ENCODE peak calls at places on chromosomes 11 and 22, in eight cellular contexts. One of them, this sample, is unnamed.

GRCh38 chr22:19565921-19566598 is 41.9 kb upstream of the CLDN5 start:
- ATAC-seq in lower lobe of right lung: no peak
- ATAC-seq in activated naive CD8-positive, alpha-beta T cell treated with anti-CD3 and anti-CD28 coated beads, Interleukin-2, amount 50 U/mL, for 24 hours: peak
- ATAC-seq in T-helper 17 cell: no peak
- ATAC-seq in activated CD8-positive, alpha-beta memory T cell treated with anti-CD3 and anti-CD28 coated beads, Interleukin-2, amount 10 ng/mL, durations not matched to agents 7 days and 5 days: no peak
- ATAC-seq in foreskin keratinocyte: peak
- ATAC-seq in PC-3: peak
- ATAC-seq in activated CD4-positive, CD25-positive, alpha-beta regulatory T cell treated with anti-CD3 and anti-CD28 coated beads, Interleukin-2, amount 50 U/mL, for 24 hours: no peak
- ATAC-seq in this sample: peak

GRCh38 chr11:36010010-36010740 is 66.3 kb downstream of the LDLRAD3 start:
- ATAC-seq in lower lobe of right lung: no peak
- ATAC-seq in activated naive CD8-positive, alpha-beta T cell treated with anti-CD3 and anti-CD28 coated beads, Interleukin-2, amount 50 U/mL, for 24 hours: no peak
- ATAC-seq in T-helper 17 cell: no peak
- ATAC-seq in activated CD8-positive, alpha-beta memory T cell treated with anti-CD3 and anti-CD28 coated beads, Interleukin-2, amount 10 ng/mL, durations not matched to agents 7 days and 5 days: no peak
- ATAC-seq in foreskin keratinocyte: peak
- ATAC-seq in PC-3: peak
- ATAC-seq in activated CD4-positive, CD25-positive, alpha-beta regulatory T cell treated with anti-CD3 and anti-CD28 coated beads, Interleukin-2, amount 50 U/mL, for 24 hours: no peak
- ATAC-seq in this sample: peak

GRCh38 chr11:70210516-70210915 is 7.4 kb downstream of the FADD start:
- ATAC-seq in lower lobe of right lung: no peak
- ATAC-seq in activated naive CD8-positive, alpha-beta T cell treated with anti-CD3 and anti-CD28 coated beads, Interleukin-2, amount 50 U/mL, for 24 hours: peak
- ATAC-seq in T-helper 17 cell: no peak
- ATAC-seq in activated CD8-positive, alpha-beta memory T cell treated with anti-CD3 and anti-CD28 coated beads, Interleukin-2, amount 10 ng/mL, durations not matched to agents 7 days and 5 days: no peak
- ATAC-seq in foreskin keratinocyte: no peak
- ATAC-seq in PC-3: no peak
- ATAC-seq in activated CD4-positive, CD25-positive, alpha-beta regulatory T cell treated with anti-CD3 and anti-CD28 coated beads, Interleukin-2, amount 50 U/mL, for 24 hours: peak
- ATAC-seq in this sample: no peak

GRCh38 chr11:128042290-128042751 is 545.0 kb downstream of the ETS1 start:
- ATAC-seq in lower lobe of right lung: no peak
- ATAC-seq in activated naive CD8-positive, alpha-beta T cell treated with anti-CD3 and anti-CD28 coated beads, Interleukin-2, amount 50 U/mL, for 24 hours: no peak
- ATAC-seq in T-helper 17 cell: no peak
- ATAC-seq in activated CD8-positive, alpha-beta memory T cell treated with anti-CD3 and anti-CD28 coated beads, Interleukin-2, amount 10 ng/mL, durations not matched to agents 7 days and 5 days: no peak
- ATAC-seq in foreskin keratinocyte: no peak
- ATAC-seq in PC-3: no peak
- ATAC-seq in activated CD4-positive, CD25-positive, alpha-beta regulatory T cell treated with anti-CD3 and anti-CD28 coated beads, Interleukin-2, amount 50 U/mL, for 24 hours: no peak
- ATAC-seq in this sample: no peak

GRCh38 chr22:22812031-22812905 is 75.3 kb upstream of the IGLL5 start:
- ATAC-seq in lower lobe of right lung: no peak
- ATAC-seq in activated naive CD8-positive, alpha-beta T cell treated with anti-CD3 and anti-CD28 coated beads, Interleukin-2, amount 50 U/mL, for 24 hours: no peak
- ATAC-seq in T-helper 17 cell: no peak
- ATAC-seq in activated CD8-positive, alpha-beta memory T cell treated with anti-CD3 and anti-CD28 coated beads, Interleukin-2, amount 10 ng/mL, durations not matched to agents 7 days and 5 days: no peak
- ATAC-seq in foreskin keratinocyte: no peak
- ATAC-seq in PC-3: no peak
- ATAC-seq in activated CD4-positive, CD25-positive, alpha-beta regulatory T cell treated with anti-CD3 and anti-CD28 coated beads, Interleukin-2, amount 50 U/mL, for 24 hours: no peak
- ATAC-seq in this sample: no peak

GRCh38 chr11:36408476-36409136 is 101.5 kb downstream of the TRAF6 start:
- ATAC-seq in lower lobe of right lung: no peak
- ATAC-seq in activated naive CD8-positive, alpha-beta T cell treated with anti-CD3 and anti-CD28 coated beads, Interleukin-2, amount 50 U/mL, for 24 hours: no peak
- ATAC-seq in T-helper 17 cell: peak
- ATAC-seq in activated CD8-positive, alpha-beta memory T cell treated with anti-CD3 and anti-CD28 coated beads, Interleukin-2, amount 10 ng/mL, durations not matched to agents 7 days and 5 days: no peak
- ATAC-seq in foreskin keratinocyte: no peak
- ATAC-seq in PC-3: no peak
- ATAC-seq in activated CD4-positive, CD25-positive, alpha-beta regulatory T cell treated with anti-CD3 and anti-CD28 coated beads, Interleukin-2, amount 50 U/mL, for 24 hours: no peak
- ATAC-seq in this sample: no peak

GRCh38 chr22:20469110-20469855 is 26.3 kb downstream of the KLHL22 start:
- ATAC-seq in lower lobe of right lung: no peak
- ATAC-seq in activated naive CD8-positive, alpha-beta T cell treated with anti-CD3 and anti-CD28 coated beads, Interleukin-2, amount 50 U/mL, for 24 hours: peak
- ATAC-seq in T-helper 17 cell: peak
- ATAC-seq in activated CD8-positive, alpha-beta memory T cell treated with anti-CD3 and anti-CD28 coated beads, Interleukin-2, amount 10 ng/mL, durations not matched to agents 7 days and 5 days: no peak
- ATAC-seq in foreskin keratinocyte: no peak
- ATAC-seq in PC-3: no peak
- ATAC-seq in activated CD4-positive, CD25-positive, alpha-beta regulatory T cell treated with anti-CD3 and anti-CD28 coated beads, Interleukin-2, amount 50 U/mL, for 24 hours: no peak
- ATAC-seq in this sample: no peak

GRCh38 chr11:11407738-11408084 is 54.7 kb upstream of the CSNK2A3 start:
- ATAC-seq in lower lobe of right lung: no peak
- ATAC-seq in activated naive CD8-positive, alpha-beta T cell treated with anti-CD3 and anti-CD28 coated beads, Interleukin-2, amount 50 U/mL, for 24 hours: no peak
- ATAC-seq in T-helper 17 cell: no peak
- ATAC-seq in activated CD8-positive, alpha-beta memory T cell treated with anti-CD3 and anti-CD28 coated beads, Interleukin-2, amount 10 ng/mL, durations not matched to agents 7 days and 5 days: no peak
- ATAC-seq in foreskin keratinocyte: no peak
- ATAC-seq in PC-3: no peak
- ATAC-seq in activated CD4-positive, CD25-positive, alpha-beta regulatory T cell treated with anti-CD3 and anti-CD28 coated beads, Interleukin-2, amount 50 U/mL, for 24 hours: no peak
- ATAC-seq in this sample: no peak

GRCh38 chr11:48007677-48008076 is 27.3 kb downstream of the PTPRJ start:
- ATAC-seq in lower lobe of right lung: peak
- ATAC-seq in activated naive CD8-positive, alpha-beta T cell treated with anti-CD3 and anti-CD28 coated beads, Interleukin-2, amount 50 U/mL, for 24 hours: no peak
- ATAC-seq in T-helper 17 cell: no peak
- ATAC-seq in activated CD8-positive, alpha-beta memory T cell treated with anti-CD3 and anti-CD28 coated beads, Interleukin-2, amount 10 ng/mL, durations not matched to agents 7 days and 5 days: no peak
- ATAC-seq in foreskin keratinocyte: no peak
- ATAC-seq in PC-3: no peak
- ATAC-seq in activated CD4-positive, CD25-positive, alpha-beta regulatory T cell treated with anti-CD3 and anti-CD28 coated beads, Interleukin-2, amount 50 U/mL, for 24 hours: no peak
- ATAC-seq in this sample: no peak

GRCh38 chr11:2382927-2383822 is 6.1 kb downstream of the CD81 start:
- ATAC-seq in lower lobe of right lung: peak
- ATAC-seq in activated naive CD8-positive, alpha-beta T cell treated with anti-CD3 and anti-CD28 coated beads, Interleukin-2, amount 50 U/mL, for 24 hours: no peak
- ATAC-seq in T-helper 17 cell: no peak
- ATAC-seq in activated CD8-positive, alpha-beta memory T cell treated with anti-CD3 and anti-CD28 coated beads, Interleukin-2, amount 10 ng/mL, durations not matched to agents 7 days and 5 days: no peak
- ATAC-seq in foreskin keratinocyte: peak
- ATAC-seq in PC-3: no peak
- ATAC-seq in activated CD4-positive, CD25-positive, alpha-beta regulatory T cell treated with anti-CD3 and anti-CD28 coated beads, Interleukin-2, amount 50 U/mL, for 24 hours: no peak
- ATAC-seq in this sample: no peak

GRCh38 chr11:73363147-73363546 is 13.1 kb upstream of the RELT start:
- ATAC-seq in lower lobe of right lung: no peak
- ATAC-seq in activated naive CD8-positive, alpha-beta T cell treated with anti-CD3 and anti-CD28 coated beads, Interleukin-2, amount 50 U/mL, for 24 hours: no peak
- ATAC-seq in T-helper 17 cell: no peak
- ATAC-seq in activated CD8-positive, alpha-beta memory T cell treated with anti-CD3 and anti-CD28 coated beads, Interleukin-2, amount 10 ng/mL, durations not matched to agents 7 days and 5 days: no peak
- ATAC-seq in foreskin keratinocyte: no peak
- ATAC-seq in PC-3: no peak
- ATAC-seq in activated CD4-positive, CD25-positive, alpha-beta regulatory T cell treated with anti-CD3 and anti-CD28 coated beads, Interleukin-2, amount 50 U/mL, for 24 hours: no peak
- ATAC-seq in this sample: no peak

GRCh38 chr22:36480941-36481392 is 473 bp downstream of the TXN2 start:
- ATAC-seq in lower lobe of right lung: no peak
- ATAC-seq in activated naive CD8-positive, alpha-beta T cell treated with anti-CD3 and anti-CD28 coated beads, Interleukin-2, amount 50 U/mL, for 24 hours: no peak
- ATAC-seq in T-helper 17 cell: no peak
- ATAC-seq in activated CD8-positive, alpha-beta memory T cell treated with anti-CD3 and anti-CD28 coated beads, Interleukin-2, amount 10 ng/mL, durations not matched to agents 7 days and 5 days: peak
- ATAC-seq in foreskin keratinocyte: no peak
- ATAC-seq in PC-3: peak
- ATAC-seq in activated CD4-positive, CD25-positive, alpha-beta regulatory T cell treated with anti-CD3 and anti-CD28 coated beads, Interleukin-2, amount 50 U/mL, for 24 hours: no peak
- ATAC-seq in this sample: peak

GRCh38 chr11:70029115-70029830 is 48.8 kb upstream of the ANO1 start:
- ATAC-seq in lower lobe of right lung: no peak
- ATAC-seq in activated naive CD8-positive, alpha-beta T cell treated with anti-CD3 and anti-CD28 coated beads, Interleukin-2, amount 50 U/mL, for 24 hours: no peak
- ATAC-seq in T-helper 17 cell: no peak
- ATAC-seq in activated CD8-positive, alpha-beta memory T cell treated with anti-CD3 and anti-CD28 coated beads, Interleukin-2, amount 10 ng/mL, durations not matched to agents 7 days and 5 days: no peak
- ATAC-seq in foreskin keratinocyte: no peak
- ATAC-seq in PC-3: no peak
- ATAC-seq in activated CD4-positive, CD25-positive, alpha-beta regulatory T cell treated with anti-CD3 and anti-CD28 coated beads, Interleukin-2, amount 50 U/mL, for 24 hours: no peak
- ATAC-seq in this sample: no peak

GRCh38 chr11:14668733-14669301 is 25.2 kb downstream of the PDE3B start:
- ATAC-seq in lower lobe of right lung: peak
- ATAC-seq in activated naive CD8-positive, alpha-beta T cell treated with anti-CD3 and anti-CD28 coated beads, Interleukin-2, amount 50 U/mL, for 24 hours: peak
- ATAC-seq in T-helper 17 cell: no peak
- ATAC-seq in activated CD8-positive, alpha-beta memory T cell treated with anti-CD3 and anti-CD28 coated beads, Interleukin-2, amount 10 ng/mL, durations not matched to agents 7 days and 5 days: no peak
- ATAC-seq in foreskin keratinocyte: no peak
- ATAC-seq in PC-3: no peak
- ATAC-seq in activated CD4-positive, CD25-positive, alpha-beta regulatory T cell treated with anti-CD3 and anti-CD28 coated beads, Interleukin-2, amount 50 U/mL, for 24 hours: no peak
- ATAC-seq in this sample: no peak

GRCh38 chr11:107695446-107695845 is 16.4 kb downstream of the SLN start:
- ATAC-seq in lower lobe of right lung: no peak
- ATAC-seq in activated naive CD8-positive, alpha-beta T cell treated with anti-CD3 and anti-CD28 coated beads, Interleukin-2, amount 50 U/mL, for 24 hours: no peak
- ATAC-seq in T-helper 17 cell: no peak
- ATAC-seq in activated CD8-positive, alpha-beta memory T cell treated with anti-CD3 and anti-CD28 coated beads, Interleukin-2, amount 10 ng/mL, durations not matched to agents 7 days and 5 days: no peak
- ATAC-seq in foreskin keratinocyte: no peak
- ATAC-seq in PC-3: no peak
- ATAC-seq in activated CD4-positive, CD25-positive, alpha-beta regulatory T cell treated with anti-CD3 and anti-CD28 coated beads, Interleukin-2, amount 50 U/mL, for 24 hours: no peak
- ATAC-seq in this sample: no peak

GRCh38 chr11:13836666-13837065 is 125.9 kb upstream of the SPON1 start:
- ATAC-seq in lower lobe of right lung: no peak
- ATAC-seq in activated naive CD8-positive, alpha-beta T cell treated with anti-CD3 and anti-CD28 coated beads, Interleukin-2, amount 50 U/mL, for 24 hours: no peak
- ATAC-seq in T-helper 17 cell: no peak
- ATAC-seq in activated CD8-positive, alpha-beta memory T cell treated with anti-CD3 and anti-CD28 coated beads, Interleukin-2, amount 10 ng/mL, durations not matched to agents 7 days and 5 days: no peak
- ATAC-seq in foreskin keratinocyte: no peak
- ATAC-seq in PC-3: peak
- ATAC-seq in activated CD4-positive, CD25-positive, alpha-beta regulatory T cell treated with anti-CD3 and anti-CD28 coated beads, Interleukin-2, amount 50 U/mL, for 24 hours: no peak
- ATAC-seq in this sample: no peak

GRCh38 chr22:21761086-21761485 is 25.5 kb upstream of the YPEL1 start:
- ATAC-seq in lower lobe of right lung: no peak
- ATAC-seq in activated naive CD8-positive, alpha-beta T cell treated with anti-CD3 and anti-CD28 coated beads, Interleukin-2, amount 50 U/mL, for 24 hours: peak
- ATAC-seq in T-helper 17 cell: no peak
- ATAC-seq in activated CD8-positive, alpha-beta memory T cell treated with anti-CD3 and anti-CD28 coated beads, Interleukin-2, amount 10 ng/mL, durations not matched to agents 7 days and 5 days: peak
- ATAC-seq in foreskin keratinocyte: no peak
- ATAC-seq in PC-3: no peak
- ATAC-seq in activated CD4-positive, CD25-positive, alpha-beta regulatory T cell treated with anti-CD3 and anti-CD28 coated beads, Interleukin-2, amount 50 U/mL, for 24 hours: peak
- ATAC-seq in this sample: no peak

GRCh38 chr22:42977574-42977973 is 37.4 kb downstream of the PACSIN2 start:
- ATAC-seq in lower lobe of right lung: peak
- ATAC-seq in activated naive CD8-positive, alpha-beta T cell treated with anti-CD3 and anti-CD28 coated beads, Interleukin-2, amount 50 U/mL, for 24 hours: no peak
- ATAC-seq in T-helper 17 cell: peak
- ATAC-seq in activated CD8-positive, alpha-beta memory T cell treated with anti-CD3 and anti-CD28 coated beads, Interleukin-2, amount 10 ng/mL, durations not matched to agents 7 days and 5 days: no peak
- ATAC-seq in foreskin keratinocyte: no peak
- ATAC-seq in PC-3: no peak
- ATAC-seq in activated CD4-positive, CD25-positive, alpha-beta regulatory T cell treated with anti-CD3 and anti-CD28 coated beads, Interleukin-2, amount 50 U/mL, for 24 hours: no peak
- ATAC-seq in this sample: no peak

GRCh38 chr11:2002042-2002776 is 4.6 kb upstream of the H19 start:
- ATAC-seq in lower lobe of right lung: peak
- ATAC-seq in activated naive CD8-positive, alpha-beta T cell treated with anti-CD3 and anti-CD28 coated beads, Interleukin-2, amount 50 U/mL, for 24 hours: peak
- ATAC-seq in T-helper 17 cell: peak
- ATAC-seq in activated CD8-positive, alpha-beta memory T cell treated with anti-CD3 and anti-CD28 coated beads, Interleukin-2, amount 10 ng/mL, durations not matched to agents 7 days and 5 days: peak
- ATAC-seq in foreskin keratinocyte: no peak
- ATAC-seq in PC-3: peak
- ATAC-seq in activated CD4-positive, CD25-positive, alpha-beta regulatory T cell treated with anti-CD3 and anti-CD28 coated beads, Interleukin-2, amount 50 U/mL, for 24 hours: peak
- ATAC-seq in this sample: no peak

GRCh38 chr11:69078930-69079607 is 30.3 kb downstream of the TPCN2 start:
- ATAC-seq in lower lobe of right lung: peak
- ATAC-seq in activated naive CD8-positive, alpha-beta T cell treated with anti-CD3 and anti-CD28 coated beads, Interleukin-2, amount 50 U/mL, for 24 hours: no peak
- ATAC-seq in T-helper 17 cell: peak
- ATAC-seq in activated CD8-positive, alpha-beta memory T cell treated with anti-CD3 and anti-CD28 coated beads, Interleukin-2, amount 10 ng/mL, durations not matched to agents 7 days and 5 days: no peak
- ATAC-seq in foreskin keratinocyte: no peak
- ATAC-seq in PC-3: no peak
- ATAC-seq in activated CD4-positive, CD25-positive, alpha-beta regulatory T cell treated with anti-CD3 and anti-CD28 coated beads, Interleukin-2, amount 50 U/mL, for 24 hours: no peak
- ATAC-seq in this sample: peak

GRCh38 chr11:10938650-10939387 is 81.0 kb upstream of the ZBED5 start:
- ATAC-seq in lower lobe of right lung: no peak
- ATAC-seq in activated naive CD8-positive, alpha-beta T cell treated with anti-CD3 and anti-CD28 coated beads, Interleukin-2, amount 50 U/mL, for 24 hours: no peak
- ATAC-seq in T-helper 17 cell: no peak
- ATAC-seq in activated CD8-positive, alpha-beta memory T cell treated with anti-CD3 and anti-CD28 coated beads, Interleukin-2, amount 10 ng/mL, durations not matched to agents 7 days and 5 days: no peak
- ATAC-seq in foreskin keratinocyte: no peak
- ATAC-seq in PC-3: no peak
- ATAC-seq in activated CD4-positive, CD25-positive, alpha-beta regulatory T cell treated with anti-CD3 and anti-CD28 coated beads, Interleukin-2, amount 50 U/mL, for 24 hours: no peak
- ATAC-seq in this sample: no peak

GRCh38 chr22:23767303-23767672 is 484 bp downstream of the CHCHD10 start:
- ATAC-seq in lower lobe of right lung: peak
- ATAC-seq in activated naive CD8-positive, alpha-beta T cell treated with anti-CD3 and anti-CD28 coated beads, Interleukin-2, amount 50 U/mL, for 24 hours: no peak
- ATAC-seq in T-helper 17 cell: no peak
- ATAC-seq in activated CD8-positive, alpha-beta memory T cell treated with anti-CD3 and anti-CD28 coated beads, Interleukin-2, amount 10 ng/mL, durations not matched to agents 7 days and 5 days: peak
- ATAC-seq in foreskin keratinocyte: no peak
- ATAC-seq in PC-3: peak
- ATAC-seq in activated CD4-positive, CD25-positive, alpha-beta regulatory T cell treated with anti-CD3 and anti-CD28 coated beads, Interleukin-2, amount 50 U/mL, for 24 hours: no peak
- ATAC-seq in this sample: no peak

GRCh38 chr11:116122697-116123472 is 618.7 kb upstream of the CADM1 start:
- ATAC-seq in lower lobe of right lung: no peak
- ATAC-seq in activated naive CD8-positive, alpha-beta T cell treated with anti-CD3 and anti-CD28 coated beads, Interleukin-2, amount 50 U/mL, for 24 hours: no peak
- ATAC-seq in T-helper 17 cell: no peak
- ATAC-seq in activated CD8-positive, alpha-beta memory T cell treated with anti-CD3 and anti-CD28 coated beads, Interleukin-2, amount 10 ng/mL, durations not matched to agents 7 days and 5 days: no peak
- ATAC-seq in foreskin keratinocyte: no peak
- ATAC-seq in PC-3: no peak
- ATAC-seq in activated CD4-positive, CD25-positive, alpha-beta regulatory T cell treated with anti-CD3 and anti-CD28 coated beads, Interleukin-2, amount 50 U/mL, for 24 hours: no peak
- ATAC-seq in this sample: no peak

GRCh38 chr11:128515086-128515485 is 72.3 kb downstream of the ETS1 start:
- ATAC-seq in lower lobe of right lung: no peak
- ATAC-seq in activated naive CD8-positive, alpha-beta T cell treated with anti-CD3 and anti-CD28 coated beads, Interleukin-2, amount 50 U/mL, for 24 hours: no peak
- ATAC-seq in T-helper 17 cell: no peak
- ATAC-seq in activated CD8-positive, alpha-beta memory T cell treated with anti-CD3 and anti-CD28 coated beads, Interleukin-2, amount 10 ng/mL, durations not matched to agents 7 days and 5 days: no peak
- ATAC-seq in foreskin keratinocyte: no peak
- ATAC-seq in PC-3: no peak
- ATAC-seq in activated CD4-positive, CD25-positive, alpha-beta regulatory T cell treated with anti-CD3 and anti-CD28 coated beads, Interleukin-2, amount 50 U/mL, for 24 hours: no peak
- ATAC-seq in this sample: no peak

GRCh38 chr11:123174196-123175183 is 20.6 kb downstream of the CLMP start:
- ATAC-seq in lower lobe of right lung: peak
- ATAC-seq in activated naive CD8-positive, alpha-beta T cell treated with anti-CD3 and anti-CD28 coated beads, Interleukin-2, amount 50 U/mL, for 24 hours: no peak
- ATAC-seq in T-helper 17 cell: no peak
- ATAC-seq in activated CD8-positive, alpha-beta memory T cell treated with anti-CD3 and anti-CD28 coated beads, Interleukin-2, amount 10 ng/mL, durations not matched to agents 7 days and 5 days: no peak
- ATAC-seq in foreskin keratinocyte: peak
- ATAC-seq in PC-3: peak
- ATAC-seq in activated CD4-positive, CD25-positive, alpha-beta regulatory T cell treated with anti-CD3 and anti-CD28 coated beads, Interleukin-2, amount 50 U/mL, for 24 hours: no peak
- ATAC-seq in this sample: peak

GRCh38 chr11:68436985-68437926 is 23.3 kb upstream of the PPP6R3 start:
- ATAC-seq in lower lobe of right lung: peak
- ATAC-seq in activated naive CD8-positive, alpha-beta T cell treated with anti-CD3 and anti-CD28 coated beads, Interleukin-2, amount 50 U/mL, for 24 hours: no peak
- ATAC-seq in T-helper 17 cell: no peak
- ATAC-seq in activated CD8-positive, alpha-beta memory T cell treated with anti-CD3 and anti-CD28 coated beads, Interleukin-2, amount 10 ng/mL, durations not matched to agents 7 days and 5 days: peak
- ATAC-seq in foreskin keratinocyte: peak
- ATAC-seq in PC-3: peak
- ATAC-seq in activated CD4-positive, CD25-positive, alpha-beta regulatory T cell treated with anti-CD3 and anti-CD28 coated beads, Interleukin-2, amount 50 U/mL, for 24 hours: no peak
- ATAC-seq in this sample: peak

GRCh38 chr11:48182860-48183526 is 33.6 kb upstream of the OR4B1 start:
- ATAC-seq in lower lobe of right lung: no peak
- ATAC-seq in activated naive CD8-positive, alpha-beta T cell treated with anti-CD3 and anti-CD28 coated beads, Interleukin-2, amount 50 U/mL, for 24 hours: no peak
- ATAC-seq in T-helper 17 cell: no peak
- ATAC-seq in activated CD8-positive, alpha-beta memory T cell treated with anti-CD3 and anti-CD28 coated beads, Interleukin-2, amount 10 ng/mL, durations not matched to agents 7 days and 5 days: no peak
- ATAC-seq in foreskin keratinocyte: no peak
- ATAC-seq in PC-3: no peak
- ATAC-seq in activated CD4-positive, CD25-positive, alpha-beta regulatory T cell treated with anti-CD3 and anti-CD28 coated beads, Interleukin-2, amount 50 U/mL, for 24 hours: no peak
- ATAC-seq in this sample: no peak

GRCh38 chr11:117826832-117827231 is 2.3 kb upstream of the FXYD2 start:
- ATAC-seq in lower lobe of right lung: no peak
- ATAC-seq in activated naive CD8-positive, alpha-beta T cell treated with anti-CD3 and anti-CD28 coated beads, Interleukin-2, amount 50 U/mL, for 24 hours: no peak
- ATAC-seq in T-helper 17 cell: no peak
- ATAC-seq in activated CD8-positive, alpha-beta memory T cell treated with anti-CD3 and anti-CD28 coated beads, Interleukin-2, amount 10 ng/mL, durations not matched to agents 7 days and 5 days: no peak
- ATAC-seq in foreskin keratinocyte: no peak
- ATAC-seq in PC-3: no peak
- ATAC-seq in activated CD4-positive, CD25-positive, alpha-beta regulatory T cell treated with anti-CD3 and anti-CD28 coated beads, Interleukin-2, amount 50 U/mL, for 24 hours: no peak
- ATAC-seq in this sample: no peak

GRCh38 chr11:68216171-68216938 is 3.3 kb upstream of the KMT5B start:
- ATAC-seq in lower lobe of right lung: no peak
- ATAC-seq in activated naive CD8-positive, alpha-beta T cell treated with anti-CD3 and anti-CD28 coated beads, Interleukin-2, amount 50 U/mL, for 24 hours: no peak
- ATAC-seq in T-helper 17 cell: no peak
- ATAC-seq in activated CD8-positive, alpha-beta memory T cell treated with anti-CD3 and anti-CD28 coated beads, Interleukin-2, amount 10 ng/mL, durations not matched to agents 7 days and 5 days: no peak
- ATAC-seq in foreskin keratinocyte: no peak
- ATAC-seq in PC-3: no peak
- ATAC-seq in activated CD4-positive, CD25-positive, alpha-beta regulatory T cell treated with anti-CD3 and anti-CD28 coated beads, Interleukin-2, amount 50 U/mL, for 24 hours: no peak
- ATAC-seq in this sample: peak

GRCh38 chr11:15418887-15419286 is 304.2 kb downstream of the INSC start:
- ATAC-seq in lower lobe of right lung: no peak
- ATAC-seq in activated naive CD8-positive, alpha-beta T cell treated with anti-CD3 and anti-CD28 coated beads, Interleukin-2, amount 50 U/mL, for 24 hours: no peak
- ATAC-seq in T-helper 17 cell: no peak
- ATAC-seq in activated CD8-positive, alpha-beta memory T cell treated with anti-CD3 and anti-CD28 coated beads, Interleukin-2, amount 10 ng/mL, durations not matched to agents 7 days and 5 days: no peak
- ATAC-seq in foreskin keratinocyte: no peak
- ATAC-seq in PC-3: no peak
- ATAC-seq in activated CD4-positive, CD25-positive, alpha-beta regulatory T cell treated with anti-CD3 and anti-CD28 coated beads, Interleukin-2, amount 50 U/mL, for 24 hours: no peak
- ATAC-seq in this sample: no peak

GRCh38 chr22:41234815-41235687 is 5.7 kb downstream of the CHADL start:
- ATAC-seq in lower lobe of right lung: no peak
- ATAC-seq in activated naive CD8-positive, alpha-beta T cell treated with anti-CD3 and anti-CD28 coated beads, Interleukin-2, amount 50 U/mL, for 24 hours: no peak
- ATAC-seq in T-helper 17 cell: no peak
- ATAC-seq in activated CD8-positive, alpha-beta memory T cell treated with anti-CD3 and anti-CD28 coated beads, Interleukin-2, amount 10 ng/mL, durations not matched to agents 7 days and 5 days: no peak
- ATAC-seq in foreskin keratinocyte: no peak
- ATAC-seq in PC-3: no peak
- ATAC-seq in activated CD4-positive, CD25-positive, alpha-beta regulatory T cell treated with anti-CD3 and anti-CD28 coated beads, Interleukin-2, amount 50 U/mL, for 24 hours: no peak
- ATAC-seq in this sample: no peak

GRCh38 chr11:69539416-69540117 is 58.1 kb downstream of the LINC01488 start:
- ATAC-seq in lower lobe of right lung: peak
- ATAC-seq in activated naive CD8-positive, alpha-beta T cell treated with anti-CD3 and anti-CD28 coated beads, Interleukin-2, amount 50 U/mL, for 24 hours: no peak
- ATAC-seq in T-helper 17 cell: no peak
- ATAC-seq in activated CD8-positive, alpha-beta memory T cell treated with anti-CD3 and anti-CD28 coated beads, Interleukin-2, amount 10 ng/mL, durations not matched to agents 7 days and 5 days: no peak
- ATAC-seq in foreskin keratinocyte: no peak
- ATAC-seq in PC-3: no peak
- ATAC-seq in activated CD4-positive, CD25-positive, alpha-beta regulatory T cell treated with anti-CD3 and anti-CD28 coated beads, Interleukin-2, amount 50 U/mL, for 24 hours: no peak
- ATAC-seq in this sample: no peak

GRCh38 chr11:111462329-111462728 is 49.9 kb downstream of the BTG4 start:
- ATAC-seq in lower lobe of right lung: peak
- ATAC-seq in activated naive CD8-positive, alpha-beta T cell treated with anti-CD3 and anti-CD28 coated beads, Interleukin-2, amount 50 U/mL, for 24 hours: no peak
- ATAC-seq in T-helper 17 cell: no peak
- ATAC-seq in activated CD8-positive, alpha-beta memory T cell treated with anti-CD3 and anti-CD28 coated beads, Interleukin-2, amount 10 ng/mL, durations not matched to agents 7 days and 5 days: no peak
- ATAC-seq in foreskin keratinocyte: no peak
- ATAC-seq in PC-3: no peak
- ATAC-seq in activated CD4-positive, CD25-positive, alpha-beta regulatory T cell treated with anti-CD3 and anti-CD28 coated beads, Interleukin-2, amount 50 U/mL, for 24 hours: no peak
- ATAC-seq in this sample: no peak

GRCh38 chr22:27214691-27215090 is 557.3 kb downstream of the MIAT start:
- ATAC-seq in lower lobe of right lung: no peak
- ATAC-seq in activated naive CD8-positive, alpha-beta T cell treated with anti-CD3 and anti-CD28 coated beads, Interleukin-2, amount 50 U/mL, for 24 hours: no peak
- ATAC-seq in T-helper 17 cell: no peak
- ATAC-seq in activated CD8-positive, alpha-beta memory T cell treated with anti-CD3 and anti-CD28 coated beads, Interleukin-2, amount 10 ng/mL, durations not matched to agents 7 days and 5 days: no peak
- ATAC-seq in foreskin keratinocyte: no peak
- ATAC-seq in PC-3: no peak
- ATAC-seq in activated CD4-positive, CD25-positive, alpha-beta regulatory T cell treated with anti-CD3 and anti-CD28 coated beads, Interleukin-2, amount 50 U/mL, for 24 hours: no peak
- ATAC-seq in this sample: no peak

This sample was measured in esophagus mucosa.